ENCODE peak calls at places on chromosomes 2 and 18, in four cellular contexts. G is AG09319, U is WTC11, E is cardiac fibroblast. T is an unnamed sample.

GRCh38 chr2:118062669-118063068 is 25.6 kb upstream of the INSIG2 start:
- DNase-seq in G (no peak), U (no peak), E (no peak), T (no peak)

GRCh38 chr2:219542931-219543595 is 546 bp downstream of the CHPF start:
- DNase-seq in G (no peak), U (no peak), E (peak; percentile 47), T (no peak)

GRCh38 chr2:71600572-71600971 is 147.2 kb downstream of the DYSF start:
- DNase-seq in G (no peak), U (no peak), E (no peak), T (no peak)

GRCh38 chr2:54945401-54946219 is 104.6 kb downstream of the RTN4 start:
- DNase-seq in G (peak; percentile 29), U (no peak), E (peak; percentile 51), T (no peak)

GRCh38 chr2:56118474-56118873 is 65.3 kb upstream of the CCDC85A start:
- DNase-seq in G (no peak), U (no peak), E (no peak), T (no peak)

GRCh38 chr2:112582314-112582746 is 2.1 kb upstream of the CHCHD5 start:
- DNase-seq in G (no peak), U (no peak), E (peak; percentile 82), T (peak; percentile 59)

GRCh38 chr2:64062840-64063239 is 43.6 kb upstream of the VPS54 start:
- DNase-seq in G (no peak), U (no peak), E (peak; percentile 89), T (no peak)

GRCh38 chr2:145110668-145111067 is 590.7 kb upstream of the ZEB2 start:
- DNase-seq in G (no peak), U (no peak), E (peak; percentile 39), T (no peak)

GRCh38 chr2:181190711-181191110 is 210.3 kb downstream of the UBE2E3 start:
- DNase-seq in G (no peak), U (no peak), E (peak; percentile 32), T (no peak)

GRCh38 chr18:48355526-48356115 is 53.6 kb downstream of the ZBTB7C start:
- DNase-seq in G (no peak), U (no peak), E (no peak), T (no peak)

GRCh38 chr2:217875556-217876252 is 127.1 kb downstream of the TNS1 start:
- DNase-seq in G (no peak), U (no peak), E (no peak), T (no peak)

GRCh38 chr2:238582159-238582558 is 155.4 kb downstream of the ASB1 start:
- DNase-seq in G (peak; percentile 5), U (no peak), E (peak; percentile 15), T (peak; percentile 43)

GRCh38 chr18:79580481-79581171 is 99.0 kb upstream of the CTDP1 start:
- DNase-seq in G (no peak), U (no peak), E (no peak), T (no peak)

GRCh38 chr2:112150851-112151250 is 12.7 kb downstream of the FBLN7 start:
- DNase-seq in G (no peak), U (no peak), E (no peak), T (no peak)

GRCh38 chr2:203718087-203718486 is 11.6 kb downstream of the CD28 start:
- DNase-seq in G (no peak), U (no peak), E (peak; percentile 27), T (peak; percentile 16)

GRCh38 chr2:74834806-74835755 is 1.2 kb downstream of the HK2 start:
- DNase-seq in G (no peak), U (peak; percentile 95), E (peak; percentile 36), T (no peak)

GRCh38 chr2:16382451-16382850 is 283.2 kb downstream of the CYRIA start:
- DNase-seq in G (no peak), U (no peak), E (no peak), T (no peak)

GRCh38 chr2:121748202-121748601 is 7.2 kb upstream of the TSN start:
- DNase-seq in G (peak; percentile 10), U (peak; percentile 28), E (peak; percentile 67), T (peak; percentile 19)

GRCh38 chr2:51472783-51473182 is 440.9 kb upstream of the NRXN1 start:
- DNase-seq in G (no peak), U (no peak), E (no peak), T (no peak)

GRCh38 chr2:98070081-98070480 is 16.9 kb upstream of the VWA3B start:
- DNase-seq in G (no peak), U (no peak), E (no peak), T (no peak)

DNA sequence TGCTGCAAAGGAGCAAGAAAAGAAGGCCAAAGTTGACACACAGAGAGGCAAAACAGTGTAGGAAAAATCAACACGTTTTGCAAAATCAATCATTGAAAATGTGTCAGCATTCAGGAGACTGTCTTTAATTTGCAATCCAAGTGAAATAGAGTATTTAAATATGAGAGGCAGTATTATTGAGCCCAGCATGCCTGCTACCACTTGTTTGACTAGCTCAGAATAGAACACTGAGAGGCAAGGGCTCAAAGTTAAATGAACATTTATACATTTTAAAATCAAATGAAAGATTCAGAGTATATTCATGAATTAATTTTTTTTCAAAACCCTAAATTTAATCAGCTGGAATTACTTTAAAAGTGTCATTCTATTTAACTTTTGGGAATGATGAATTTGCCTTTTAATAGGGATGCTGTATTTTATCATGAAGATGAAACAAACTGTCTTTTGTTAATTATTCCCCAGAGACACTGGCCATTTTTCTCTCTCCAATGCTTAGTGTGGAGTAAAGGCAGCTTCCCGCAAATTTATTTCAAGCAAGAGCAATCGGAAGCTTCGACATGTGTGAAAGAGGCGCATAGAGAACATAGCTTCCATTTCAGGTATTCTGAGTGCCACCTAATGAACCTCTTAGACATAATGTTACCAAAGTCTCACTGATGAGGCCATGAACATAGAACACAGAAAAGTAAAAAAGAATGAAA is 11.4 kb downstream of the VRK2 start:
- DNase-seq in G (no peak), U (no peak), E (no peak), T (no peak)
- TF ChIP-seq CTCF in G (no peak), U (no peak), E (no peak), T (no peak)

DNA sequence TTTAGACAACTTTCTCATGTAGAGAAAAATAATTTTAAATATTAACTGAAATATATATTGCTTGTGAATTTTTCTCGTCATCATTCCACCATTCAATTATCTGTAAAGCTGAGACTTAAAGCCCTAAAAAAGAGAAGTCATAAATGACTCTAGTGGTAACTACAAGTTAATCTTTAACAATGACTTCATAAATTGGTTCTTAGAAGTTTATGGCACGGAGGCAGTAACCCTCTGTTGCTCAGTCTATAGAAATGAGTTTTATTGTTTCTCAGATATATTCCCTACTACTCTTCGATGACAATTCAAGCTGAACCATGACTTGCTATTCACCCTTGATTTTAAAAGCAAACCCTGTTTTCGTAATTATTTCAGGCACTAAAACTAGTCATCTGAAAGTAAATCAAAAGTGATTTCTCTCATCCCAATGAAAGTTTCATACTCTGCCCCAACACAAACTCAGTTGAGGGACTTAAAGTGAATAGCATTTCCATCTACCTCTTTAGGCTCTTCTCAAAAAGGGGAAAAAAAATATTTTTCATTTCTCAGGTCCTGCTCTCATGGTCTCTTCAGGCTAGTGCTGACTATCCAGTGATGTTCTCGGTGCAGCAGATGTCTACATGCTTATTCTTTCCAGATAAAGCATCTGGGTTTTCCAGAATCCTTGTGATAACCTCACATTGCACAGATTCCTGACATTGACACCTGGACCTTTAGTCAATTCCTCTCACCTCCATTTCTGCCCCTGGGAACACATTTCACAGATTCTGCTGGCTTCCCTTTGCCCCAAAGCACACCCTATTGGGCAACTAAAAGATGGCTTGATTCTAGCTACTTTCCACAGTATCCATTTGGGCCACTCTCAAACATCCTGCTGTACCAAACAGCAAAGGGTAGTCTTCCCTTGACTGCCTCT is 207.8 kb upstream of the LRATD1 start:
- DNase-seq in G (no peak), U (no peak), E (no peak), T (no peak)
- TF ChIP-seq CTCF in G (no peak), U (no peak), E (no peak), T (no peak)

DNA sequence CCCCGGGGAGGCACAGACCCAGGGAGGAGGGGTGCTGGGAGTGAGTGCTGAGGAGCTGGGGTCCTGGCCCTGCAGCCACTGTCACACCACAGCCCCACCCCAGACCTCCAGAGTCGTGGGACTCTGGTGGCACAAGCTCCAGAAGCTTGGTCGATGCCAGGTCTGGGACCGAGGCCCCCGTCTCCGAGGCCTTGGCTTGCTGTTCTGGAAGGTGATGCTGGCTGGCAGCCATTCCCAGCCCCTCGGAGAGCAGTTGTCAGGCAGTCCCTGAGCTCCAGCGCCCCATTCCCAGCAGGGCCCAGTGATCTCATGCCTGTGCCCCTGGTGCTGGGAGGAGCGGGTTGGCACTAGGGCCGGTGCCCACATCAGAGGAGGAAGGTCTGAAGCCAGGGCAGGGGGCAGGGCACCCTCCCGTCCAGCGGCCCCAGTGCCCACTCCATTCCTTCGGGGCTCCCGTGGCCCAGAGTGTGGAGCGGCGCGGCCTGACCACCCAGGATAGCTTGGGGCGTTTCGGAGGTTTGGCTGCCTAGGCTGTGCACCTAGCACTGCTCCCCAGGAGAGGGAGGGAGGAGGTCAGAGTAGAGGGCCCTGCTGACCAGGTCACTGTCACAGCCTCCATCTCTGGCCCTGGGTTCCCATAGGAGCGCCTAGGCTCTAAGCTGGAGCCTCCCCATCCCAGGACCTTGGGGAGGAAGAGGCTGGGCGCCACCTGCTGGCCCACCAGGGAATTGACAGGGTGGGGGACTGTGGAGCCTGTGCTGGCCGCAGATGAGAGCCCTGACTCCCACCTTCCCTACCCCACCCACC is 16.8 kb upstream of the ALPI start:
- DNase-seq in G (no peak), U (peak; percentile 80), E (peak; percentile 27), T (no peak)
- TF ChIP-seq CTCF in G (no peak), U (peak; percentile 59), E (peak; percentile 44), T (peak; percentile 35)

GRCh38 chr2:163630836-163631235 is 105.0 kb downstream of the FIGN start:
- DNase-seq in G (no peak), U (no peak), E (peak; percentile 61), T (no peak)
- TF ChIP-seq CTCF in G (no peak), U (no peak), E (no peak), T (no peak)

GRCh38 chr18:9401166-9401565 is 66.6 kb downstream of the TWSG1 start:
- DNase-seq in G (no peak), U (no peak), E (peak; percentile 38), T (no peak)

GRCh38 chr18:9405130-9405529 is 70.2 kb upstream of the RALBP1 start:
- DNase-seq in G (no peak), U (no peak), E (no peak), T (no peak)

GRCh38 chr18:9405977-9406376 is 69.3 kb upstream of the RALBP1 start:
- DNase-seq in G (no peak), U (no peak), E (no peak), T (no peak)

GRCh38 chr18:9404565-9405060 is 70.0 kb downstream of the TWSG1 start:
- DNase-seq in G (no peak), U (no peak), E (peak; percentile 51), T (no peak)

GRCh38 chr18:9403795-9404564 is 69.4 kb downstream of the TWSG1 start:
- DNase-seq in G (no peak), U (peak; percentile 61), E (no peak), T (no peak)
- TF ChIP-seq CTCF in G (no peak), U (peak; percentile 24), E (no peak), T (no peak)

GRCh38 chr2:39593439-39594393 is 72.0 kb upstream of the TMEM178A start:
- DNase-seq in G (peak; percentile 52), U (peak; percentile 40), E (peak; percentile 91), T (peak; percentile 53)
- TF ChIP-seq CTCF in G (peak; percentile 79), U (no peak), E (peak; percentile 86), T (peak; percentile 78)

GRCh38 chr2:134375935-134376334 is 122.1 kb downstream of the MGAT5 start:
- DNase-seq in G (no peak), U (peak; percentile 13), E (peak; percentile 65), T (peak; percentile 36)
- TF ChIP-seq CTCF in G (peak; percentile 5), U (no peak), E (peak; percentile 30), T (peak; percentile 43)

GRCh38 chr18:65938592-65939372 is 188.0 kb downstream of the CDH7 start:
- DNase-seq in G (no peak), U (peak; percentile 64), E (peak; percentile 25), T (peak; percentile 0)
- TF ChIP-seq CTCF in G (no peak), U (no peak), E (peak; percentile 19), T (no peak)